ENCODE peak calls at places on chromosomes 6 and 20, in nine cellular contexts. One of them, this sample, is unnamed.

GRCh38 chr6:4637691-4638433 is 138.3 kb upstream of the CDYL start:
- DNase-seq in H9: no peak
- DNase-seq in cardiac fibroblast: peak; percentile 56
- DNase-seq in stomach: no peak
- DNase-seq in upper lobe of left lung: no peak
- DNase-seq in AG10803: peak; percentile 55
- DNase-seq in sigmoid colon: no peak
- DNase-seq in AG09309: peak; percentile 27
- DNase-seq in activated B cell treated with CpG ODN at 0.5 μM for 24 hours: no peak
- DNase-seq in this sample: peak; percentile 40

GRCh38 chr20:47818996-47819609 is 33.8 kb upstream of the SULF2 start:
- DNase-seq in activated B cell treated with CpG ODN at 0.5 μM for 24 hours: no peak
- DNase-seq in upper lobe of left lung: no peak
- DNase-seq in AG10803: no peak
- DNase-seq in cardiac fibroblast: no peak
- DNase-seq in H9: no peak
- DNase-seq in stomach: no peak
- DNase-seq in AG09309: no peak
- DNase-seq in sigmoid colon: peak; percentile 40
- DNase-seq in this sample: no peak

GRCh38 chr20:48962976-48963730 is 41.6 kb downstream of the ARFGEF2 start:
- DNase-seq in upper lobe of left lung: no peak
- DNase-seq in cardiac fibroblast: no peak
- DNase-seq in AG09309: no peak
- DNase-seq in stomach: no peak
- DNase-seq in H9: no peak
- DNase-seq in activated B cell treated with CpG ODN at 0.5 μM for 24 hours: no peak
- DNase-seq in AG10803: no peak
- DNase-seq in sigmoid colon: no peak
- DNase-seq in this sample: no peak

GRCh38 chr6:144064831-144065668 is 30.3 kb downstream of the SF3B5 start:
- DNase-seq in AG10803: no peak
- DNase-seq in cardiac fibroblast: no peak
- DNase-seq in sigmoid colon: no peak
- DNase-seq in H9: no peak
- DNase-seq in upper lobe of left lung: no peak
- DNase-seq in AG09309: no peak
- DNase-seq in stomach: no peak
- DNase-seq in activated B cell treated with CpG ODN at 0.5 μM for 24 hours: no peak
- DNase-seq in this sample: peak; percentile 29

GRCh38 chr6:100664274-100665040 is 199.7 kb upstream of the SIM1 start:
- DNase-seq in AG10803: peak; percentile 47
- DNase-seq in H9: no peak
- DNase-seq in sigmoid colon: no peak
- DNase-seq in cardiac fibroblast: peak; percentile 61
- DNase-seq in upper lobe of left lung: no peak
- DNase-seq in AG09309: peak; percentile 4
- DNase-seq in activated B cell treated with CpG ODN at 0.5 μM for 24 hours: no peak
- DNase-seq in stomach: no peak
- DNase-seq in this sample: no peak

GRCh38 chr6:23826587-23826986 is 299.4 kb upstream of the NRSN1 start:
- DNase-seq in H9: no peak
- DNase-seq in stomach: no peak
- DNase-seq in AG09309: no peak
- DNase-seq in cardiac fibroblast: no peak
- DNase-seq in upper lobe of left lung: no peak
- DNase-seq in activated B cell treated with CpG ODN at 0.5 μM for 24 hours: no peak
- DNase-seq in AG10803: no peak
- DNase-seq in sigmoid colon: no peak
- DNase-seq in this sample: no peak

GRCh38 chr6:22298393-22299010 is 1.7 kb upstream of the PRL start:
- DNase-seq in cardiac fibroblast: no peak
- DNase-seq in AG10803: no peak
- DNase-seq in upper lobe of left lung: no peak
- DNase-seq in H9: no peak
- DNase-seq in activated B cell treated with CpG ODN at 0.5 μM for 24 hours: no peak
- DNase-seq in stomach: no peak
- DNase-seq in sigmoid colon: no peak
- DNase-seq in AG09309: no peak
- DNase-seq in this sample: no peak

GRCh38 chr20:561437-562231 is 18.0 kb upstream of the CSNK2A1 start:
- DNase-seq in upper lobe of left lung: peak; percentile 58
- DNase-seq in H9: peak; percentile 86
- DNase-seq in AG09309: peak; percentile 21
- DNase-seq in cardiac fibroblast: peak; percentile 77
- DNase-seq in AG10803: peak; percentile 59
- DNase-seq in sigmoid colon: peak; percentile 73
- DNase-seq in stomach: peak; percentile 65
- DNase-seq in activated B cell treated with CpG ODN at 0.5 μM for 24 hours: no peak
- DNase-seq in this sample: peak; percentile 78

GRCh38 chr6:130252527-130253237 is 29.9 kb upstream of the SAMD3 start:
- DNase-seq in H9: no peak
- DNase-seq in activated B cell treated with CpG ODN at 0.5 μM for 24 hours: no peak
- DNase-seq in cardiac fibroblast: no peak
- DNase-seq in AG10803: peak; percentile 17
- DNase-seq in AG09309: no peak
- DNase-seq in stomach: no peak
- DNase-seq in sigmoid colon: no peak
- DNase-seq in upper lobe of left lung: no peak
- DNase-seq in this sample: no peak

GRCh38 chr6:23213193-23213592 is 643.8 kb downstream of the HDGFL1 start:
- DNase-seq in activated B cell treated with CpG ODN at 0.5 μM for 24 hours: no peak
- DNase-seq in AG10803: peak; percentile 13
- DNase-seq in stomach: no peak
- DNase-seq in cardiac fibroblast: peak; percentile 16
- DNase-seq in AG09309: peak; percentile 21
- DNase-seq in sigmoid colon: no peak
- DNase-seq in H9: no peak
- DNase-seq in upper lobe of left lung: no peak
- DNase-seq in this sample: no peak

GRCh38 chr6:124590001-124590400 is 372.2 kb upstream of the RNF217 start:
- DNase-seq in AG10803: no peak
- DNase-seq in activated B cell treated with CpG ODN at 0.5 μM for 24 hours: no peak
- DNase-seq in upper lobe of left lung: no peak
- DNase-seq in stomach: no peak
- DNase-seq in H9: no peak
- DNase-seq in sigmoid colon: no peak
- DNase-seq in AG09309: no peak
- DNase-seq in cardiac fibroblast: no peak
- DNase-seq in this sample: no peak

GRCh38 chr20:37902504-37903313 is at the start of gene VSTM2L:
- DNase-seq in AG09309: peak; percentile 29
- DNase-seq in upper lobe of left lung: no peak
- DNase-seq in H9: peak; percentile 36
- DNase-seq in activated B cell treated with CpG ODN at 0.5 μM for 24 hours: peak; percentile 20
- DNase-seq in cardiac fibroblast: peak; percentile 74
- DNase-seq in stomach: peak; percentile 34
- DNase-seq in AG10803: peak; percentile 78
- DNase-seq in sigmoid colon: peak; percentile 78
- DNase-seq in this sample: peak; percentile 45

GRCh38 chr6:1608976-1609661 is 596 bp upstream of the FOXC1 start:
- DNase-seq in AG10803: no peak
- DNase-seq in stomach: no peak
- DNase-seq in H9: no peak
- DNase-seq in AG09309: no peak
- DNase-seq in sigmoid colon: peak; percentile 64
- DNase-seq in activated B cell treated with CpG ODN at 0.5 μM for 24 hours: peak; percentile 35
- DNase-seq in upper lobe of left lung: no peak
- DNase-seq in cardiac fibroblast: no peak
- DNase-seq in this sample: peak; percentile 26

GRCh38 chr6:69719602-69720193 is 77.1 kb downstream of the LMBRD1 start:
- DNase-seq in H9: no peak
- DNase-seq in AG10803: peak; percentile 20
- DNase-seq in upper lobe of left lung: no peak
- DNase-seq in activated B cell treated with CpG ODN at 0.5 μM for 24 hours: no peak
- DNase-seq in sigmoid colon: no peak
- DNase-seq in stomach: no peak
- DNase-seq in AG09309: no peak
- DNase-seq in cardiac fibroblast: peak; percentile 53
- DNase-seq in this sample: peak; percentile 16

GRCh38 chr6:15769471-15770088 is 106.8 kb upstream of the DTNBP1 start:
- DNase-seq in stomach: no peak
- DNase-seq in activated B cell treated with CpG ODN at 0.5 μM for 24 hours: no peak
- DNase-seq in AG10803: no peak
- DNase-seq in AG09309: no peak
- DNase-seq in cardiac fibroblast: no peak
- DNase-seq in H9: no peak
- DNase-seq in upper lobe of left lung: no peak
- DNase-seq in sigmoid colon: no peak
- DNase-seq in this sample: no peak

GRCh38 chr6:30325873-30326445 is 768 bp upstream of the TRIM39 start:
- DNase-seq in upper lobe of left lung: peak; percentile 84
- DNase-seq in AG09309: peak; percentile 38
- DNase-seq in sigmoid colon: no peak
- DNase-seq in cardiac fibroblast: no peak
- DNase-seq in H9: peak; percentile 92
- DNase-seq in activated B cell treated with CpG ODN at 0.5 μM for 24 hours: peak; percentile 40
- DNase-seq in stomach: no peak
- DNase-seq in AG10803: no peak
- DNase-seq in this sample: no peak

GRCh38 chr20:3696200-3696599 is 14.4 kb upstream of the ADAM33 start:
- DNase-seq in upper lobe of left lung: no peak
- DNase-seq in AG10803: no peak
- DNase-seq in stomach: no peak
- DNase-seq in cardiac fibroblast: no peak
- DNase-seq in H9: no peak
- DNase-seq in sigmoid colon: no peak
- DNase-seq in AG09309: no peak
- DNase-seq in activated B cell treated with CpG ODN at 0.5 μM for 24 hours: no peak
- DNase-seq in this sample: no peak
- TF ChIP-seq CTCF in upper lobe of left lung: no peak
- TF ChIP-seq CTCF in AG10803: peak; percentile 56
- TF ChIP-seq CTCF in stomach: no peak
- TF ChIP-seq CTCF in cardiac fibroblast: peak; percentile 57
- TF ChIP-seq CTCF in H9: peak; percentile 68
- TF ChIP-seq CTCF in sigmoid colon: no peak
- TF ChIP-seq CTCF in AG09309: peak; percentile 48
- TF ChIP-seq CTCF in activated B cell treated with CpG ODN at 0.5 μM for 24 hours: no peak
- TF ChIP-seq CTCF in this sample: peak; percentile 17

GRCh38 chr6:25469797-25470388 is 182.1 kb upstream of the SCGN start:
- DNase-seq in cardiac fibroblast: no peak
- DNase-seq in H9: no peak
- DNase-seq in upper lobe of left lung: no peak
- DNase-seq in AG09309: no peak
- DNase-seq in stomach: no peak
- DNase-seq in sigmoid colon: no peak
- DNase-seq in activated B cell treated with CpG ODN at 0.5 μM for 24 hours: no peak
- DNase-seq in AG10803: no peak
- DNase-seq in this sample: no peak
- TF ChIP-seq CTCF in cardiac fibroblast: peak; percentile 37
- TF ChIP-seq CTCF in H9: peak; percentile 54
- TF ChIP-seq CTCF in upper lobe of left lung: no peak
- TF ChIP-seq CTCF in AG09309: no peak
- TF ChIP-seq CTCF in stomach: no peak
- TF ChIP-seq CTCF in sigmoid colon: no peak
- TF ChIP-seq CTCF in activated B cell treated with CpG ODN at 0.5 μM for 24 hours: no peak
- TF ChIP-seq CTCF in AG10803: peak; percentile 20
- TF ChIP-seq CTCF in this sample: no peak

DNA sequence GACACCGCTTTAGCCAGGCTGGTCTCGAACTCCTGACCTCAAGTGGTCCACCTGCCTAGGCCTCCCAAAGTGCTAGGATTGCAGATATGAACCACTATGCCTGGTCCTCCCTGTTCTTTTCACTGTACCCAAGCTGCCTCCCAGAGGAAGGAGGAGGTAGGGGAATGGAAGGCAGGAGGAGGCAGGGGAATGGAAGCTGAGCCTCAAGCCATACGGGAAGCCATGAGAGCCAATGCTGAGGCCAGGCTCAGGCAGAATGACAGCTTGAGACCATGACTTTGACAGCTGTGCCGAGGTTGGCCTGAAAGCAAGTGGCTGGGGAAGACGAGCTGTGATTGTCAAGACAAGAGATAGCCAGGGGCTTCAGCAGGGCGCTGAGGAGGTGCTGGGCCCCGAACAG is 13.6 kb upstream of the ZNF335 start:
- DNase-seq in activated B cell treated with CpG ODN at 0.5 μM for 24 hours: no peak
- DNase-seq in AG10803: peak; percentile 5
- DNase-seq in cardiac fibroblast: peak; percentile 25
- DNase-seq in upper lobe of left lung: no peak
- DNase-seq in sigmoid colon: peak; percentile 56
- DNase-seq in stomach: no peak
- DNase-seq in H9: no peak
- DNase-seq in AG09309: no peak
- DNase-seq in this sample: no peak
- TF ChIP-seq CTCF in activated B cell treated with CpG ODN at 0.5 μM for 24 hours: no peak
- TF ChIP-seq CTCF in AG10803: peak; percentile 19
- TF ChIP-seq CTCF in cardiac fibroblast: no peak
- TF ChIP-seq CTCF in upper lobe of left lung: no peak
- TF ChIP-seq CTCF in sigmoid colon: no peak
- TF ChIP-seq CTCF in stomach: no peak
- TF ChIP-seq CTCF in H9: no peak
- TF ChIP-seq CTCF in AG09309: peak; percentile 27
- TF ChIP-seq CTCF in this sample: peak; percentile 20

GRCh38 chr6:149064026-149065017 is 253.2 kb upstream of the TAB2 start:
- DNase-seq in cardiac fibroblast: no peak
- DNase-seq in H9: no peak
- DNase-seq in sigmoid colon: no peak
- DNase-seq in upper lobe of left lung: no peak
- DNase-seq in activated B cell treated with CpG ODN at 0.5 μM for 24 hours: no peak
- DNase-seq in AG10803: peak; percentile 5
- DNase-seq in stomach: no peak
- DNase-seq in AG09309: no peak
- DNase-seq in this sample: no peak
- TF ChIP-seq CTCF in cardiac fibroblast: no peak
- TF ChIP-seq CTCF in H9: no peak
- TF ChIP-seq CTCF in sigmoid colon: no peak
- TF ChIP-seq CTCF in upper lobe of left lung: no peak
- TF ChIP-seq CTCF in activated B cell treated with CpG ODN at 0.5 μM for 24 hours: no peak
- TF ChIP-seq CTCF in AG10803: no peak
- TF ChIP-seq CTCF in stomach: no peak
- TF ChIP-seq CTCF in AG09309: no peak
- TF ChIP-seq CTCF in this sample: no peak

GRCh38 chr6:142846883-142847287 is 98.1 kb downstream of the HIVEP2 start:
- DNase-seq in activated B cell treated with CpG ODN at 0.5 μM for 24 hours: no peak
- DNase-seq in sigmoid colon: no peak
- DNase-seq in AG09309: peak; percentile 81
- DNase-seq in H9: no peak
- DNase-seq in stomach: no peak
- DNase-seq in upper lobe of left lung: no peak
- DNase-seq in cardiac fibroblast: peak; percentile 81
- DNase-seq in AG10803: peak; percentile 92
- DNase-seq in this sample: no peak

GRCh38 chr6:142844065-142844755 is 100.8 kb downstream of the HIVEP2 start:
- DNase-seq in AG10803: peak; percentile 61
- DNase-seq in upper lobe of left lung: no peak
- DNase-seq in sigmoid colon: no peak
- DNase-seq in activated B cell treated with CpG ODN at 0.5 μM for 24 hours: no peak
- DNase-seq in stomach: no peak
- DNase-seq in AG09309: peak; percentile 33
- DNase-seq in cardiac fibroblast: no peak
- DNase-seq in H9: no peak
- DNase-seq in this sample: no peak

GRCh38 chr6:142846459-142846831 is 98.5 kb downstream of the HIVEP2 start:
- DNase-seq in AG10803: peak; percentile 71
- DNase-seq in cardiac fibroblast: peak; percentile 69
- DNase-seq in activated B cell treated with CpG ODN at 0.5 μM for 24 hours: no peak
- DNase-seq in stomach: no peak
- DNase-seq in AG09309: peak; percentile 44
- DNase-seq in H9: no peak
- DNase-seq in sigmoid colon: no peak
- DNase-seq in upper lobe of left lung: no peak
- DNase-seq in this sample: no peak

GRCh38 chr6:142845143-142845571 is 99.8 kb downstream of the HIVEP2 start:
- DNase-seq in upper lobe of left lung: no peak
- DNase-seq in activated B cell treated with CpG ODN at 0.5 μM for 24 hours: no peak
- DNase-seq in cardiac fibroblast: no peak
- DNase-seq in H9: no peak
- DNase-seq in stomach: no peak
- DNase-seq in AG10803: no peak
- DNase-seq in AG09309: no peak
- DNase-seq in sigmoid colon: no peak
- DNase-seq in this sample: peak; percentile 32

GRCh38 chr6:142845624-142846458 is 99.1 kb downstream of the HIVEP2 start:
- DNase-seq in cardiac fibroblast: peak; percentile 94
- DNase-seq in AG10803: peak; percentile 71
- DNase-seq in stomach: peak; percentile 84
- DNase-seq in activated B cell treated with CpG ODN at 0.5 μM for 24 hours: no peak
- DNase-seq in H9: peak; percentile 71
- DNase-seq in AG09309: peak; percentile 24
- DNase-seq in upper lobe of left lung: peak; percentile 76
- DNase-seq in sigmoid colon: peak; percentile 91
- DNase-seq in this sample: no peak
- TF ChIP-seq CTCF in cardiac fibroblast: no peak
- TF ChIP-seq CTCF in AG10803: peak; percentile 5
- TF ChIP-seq CTCF in stomach: no peak
- TF ChIP-seq CTCF in activated B cell treated with CpG ODN at 0.5 μM for 24 hours: no peak
- TF ChIP-seq CTCF in H9: no peak
- TF ChIP-seq CTCF in AG09309: no peak
- TF ChIP-seq CTCF in upper lobe of left lung: no peak
- TF ChIP-seq CTCF in sigmoid colon: no peak
- TF ChIP-seq CTCF in this sample: no peak